ENCODE peak calls at places on chromosomes 4 and X, in six cellular contexts. One of them, this sample, is unnamed.

GRCh38 chr4:2797545-2798305 is 4.8 kb downstream of the SH3BP2 start:
- DNase-seq in AG08395: no peak
- DNase-seq in SW 1271: no peak
- DNase-seq in bronchial epithelial cell: no peak
- DNase-seq in RPMI8226: peak; percentile 11
- DNase-seq in Peyer's patch: peak; percentile 45
- DNase-seq in this sample: no peak

GRCh38 chr4:71460368-71460767 is 121.5 kb downstream of the SLC4A4 start:
- DNase-seq in AG08395: no peak
- DNase-seq in SW 1271: no peak
- DNase-seq in bronchial epithelial cell: no peak
- DNase-seq in RPMI8226: no peak
- DNase-seq in Peyer's patch: no peak
- DNase-seq in this sample: peak; percentile 93

GRCh38 chr4:108762559-108763225 is at the start of gene ETNPPL:
- DNase-seq in AG08395: no peak
- DNase-seq in SW 1271: no peak
- DNase-seq in bronchial epithelial cell: no peak
- DNase-seq in RPMI8226: no peak
- DNase-seq in Peyer's patch: peak; percentile 50
- DNase-seq in this sample: no peak

GRCh38 chr4:81648576-81649272 is 177.0 kb upstream of the RASGEF1B start:
- DNase-seq in AG08395: no peak
- DNase-seq in SW 1271: no peak
- DNase-seq in bronchial epithelial cell: no peak
- DNase-seq in RPMI8226: peak; percentile 21
- DNase-seq in Peyer's patch: peak; percentile 69
- DNase-seq in this sample: no peak

GRCh38 chr4:7358100-7358735 is 76.5 kb downstream of the PSAPL1 start:
- DNase-seq in AG08395: peak; percentile 94
- DNase-seq in SW 1271: peak; percentile 27
- DNase-seq in bronchial epithelial cell: peak; percentile 76
- DNase-seq in RPMI8226: no peak
- DNase-seq in Peyer's patch: no peak
- DNase-seq in this sample: no peak

GRCh38 chr4:36206012-36206411 is 38.3 kb downstream of the ARAP2 start:
- DNase-seq in AG08395: no peak
- DNase-seq in SW 1271: no peak
- DNase-seq in bronchial epithelial cell: no peak
- DNase-seq in RPMI8226: no peak
- DNase-seq in Peyer's patch: no peak
- DNase-seq in this sample: no peak

GRCh38 chrX:82335772-82336171 is 1133.9 kb downstream of the SH3BGRL start:
- DNase-seq in AG08395: no peak
- DNase-seq in SW 1271: no peak
- DNase-seq in bronchial epithelial cell: peak; percentile 4
- DNase-seq in RPMI8226: no peak
- DNase-seq in Peyer's patch: no peak
- DNase-seq in this sample: peak; percentile 54

GRCh38 chr4:142088906-142089305 is 452.5 kb downstream of the IL15 start:
- DNase-seq in AG08395: peak; percentile 31
- DNase-seq in SW 1271: no peak
- DNase-seq in bronchial epithelial cell: no peak
- DNase-seq in RPMI8226: no peak
- DNase-seq in Peyer's patch: no peak
- DNase-seq in this sample: no peak

GRCh38 chr4:80197601-80198444 is 520 bp downstream of the PRDM8 start:
- DNase-seq in AG08395: peak; percentile 47
- DNase-seq in SW 1271: no peak
- DNase-seq in bronchial epithelial cell: no peak
- DNase-seq in RPMI8226: no peak
- DNase-seq in Peyer's patch: no peak
- DNase-seq in this sample: no peak

GRCh38 chr4:4492161-4492847 is 49.5 kb downstream of the STX18 start:
- DNase-seq in AG08395: peak; percentile 29
- DNase-seq in SW 1271: no peak
- DNase-seq in bronchial epithelial cell: no peak
- DNase-seq in RPMI8226: no peak
- DNase-seq in Peyer's patch: no peak
- DNase-seq in this sample: no peak

GRCh38 chr4:110754726-110755125 is 131.8 kb upstream of the PITX2 start:
- DNase-seq in AG08395: no peak
- DNase-seq in SW 1271: no peak
- DNase-seq in bronchial epithelial cell: no peak
- DNase-seq in RPMI8226: no peak
- DNase-seq in Peyer's patch: no peak
- DNase-seq in this sample: no peak

GRCh38 chr4:20305976-20306375 is 54.3 kb downstream of the SLIT2 start:
- DNase-seq in AG08395: peak; percentile 22
- DNase-seq in SW 1271: no peak
- DNase-seq in bronchial epithelial cell: no peak
- DNase-seq in RPMI8226: no peak
- DNase-seq in Peyer's patch: no peak
- DNase-seq in this sample: no peak

GRCh38 chrX:112946227-112946626 is 105.6 kb upstream of the AMOT start:
- DNase-seq in AG08395: no peak
- DNase-seq in SW 1271: no peak
- DNase-seq in bronchial epithelial cell: no peak
- DNase-seq in RPMI8226: no peak
- DNase-seq in Peyer's patch: no peak
- DNase-seq in this sample: no peak

This sample was measured in LNCaP clone FGC.